ENCODE peak calls at places on chromosomes 12 and 14, in seven cellular contexts. One of them, this sample, is unnamed.

GRCh38 chr12:122142857-122143256 is 31.2 kb downstream of the IL31 start:
- DNase-seq in nephron progenitor cell: no peak
- DNase-seq in body of pancreas: no peak
- DNase-seq in OCI-LY7: no peak
- DNase-seq in cardiac fibroblast: no peak
- DNase-seq in tibial nerve: no peak
- DNase-seq in esophagus squamous epithelium: no peak
- DNase-seq in this sample: no peak

GRCh38 chr12:109510196-109510595 is 32.8 kb downstream of the UBE3B start:
- DNase-seq in nephron progenitor cell: no peak
- DNase-seq in body of pancreas: no peak
- DNase-seq in OCI-LY7: no peak
- DNase-seq in cardiac fibroblast: no peak
- DNase-seq in tibial nerve: no peak
- DNase-seq in esophagus squamous epithelium: no peak
- DNase-seq in this sample: no peak

GRCh38 chr12:66716522-66716921 is 37.6 kb upstream of the GRIP1 start:
- DNase-seq in nephron progenitor cell: no peak
- DNase-seq in body of pancreas: no peak
- DNase-seq in OCI-LY7: no peak
- DNase-seq in cardiac fibroblast: no peak
- DNase-seq in tibial nerve: no peak
- DNase-seq in esophagus squamous epithelium: no peak
- DNase-seq in this sample: no peak

GRCh38 chr12:52600071-52600470 is 1.2 kb downstream of the KRT72 start:
- DNase-seq in nephron progenitor cell: no peak
- DNase-seq in body of pancreas: no peak
- DNase-seq in OCI-LY7: no peak
- DNase-seq in cardiac fibroblast: no peak
- DNase-seq in tibial nerve: no peak
- DNase-seq in esophagus squamous epithelium: no peak
- DNase-seq in this sample: no peak

GRCh38 chr12:23463172-23463571 is 486.3 kb downstream of the SOX5 start:
- DNase-seq in nephron progenitor cell: no peak
- DNase-seq in body of pancreas: no peak
- DNase-seq in OCI-LY7: no peak
- DNase-seq in cardiac fibroblast: no peak
- DNase-seq in tibial nerve: no peak
- DNase-seq in esophagus squamous epithelium: no peak
- DNase-seq in this sample: no peak

GRCh38 chr12:53381739-53382630 is 2.0 kb downstream of the SP1 start:
- DNase-seq in nephron progenitor cell: peak; percentile 29
- DNase-seq in body of pancreas: peak; percentile 49
- DNase-seq in OCI-LY7: peak; percentile 67
- DNase-seq in cardiac fibroblast: peak; percentile 85
- DNase-seq in tibial nerve: peak; percentile 45
- DNase-seq in esophagus squamous epithelium: no peak
- DNase-seq in this sample: peak; percentile 72

GRCh38 chr14:88856786-88857366 is 32.4 kb downstream of the TTC8 start:
- DNase-seq in nephron progenitor cell: no peak
- DNase-seq in body of pancreas: no peak
- DNase-seq in OCI-LY7: no peak
- DNase-seq in cardiac fibroblast: no peak
- DNase-seq in tibial nerve: no peak
- DNase-seq in esophagus squamous epithelium: no peak
- DNase-seq in this sample: peak; percentile 75

GRCh38 chr12:92403210-92404175 is 257.8 kb upstream of the BTG1 start:
- DNase-seq in nephron progenitor cell: no peak
- DNase-seq in body of pancreas: no peak
- DNase-seq in OCI-LY7: peak; percentile 85
- DNase-seq in cardiac fibroblast: no peak
- DNase-seq in tibial nerve: no peak
- DNase-seq in esophagus squamous epithelium: no peak
- DNase-seq in this sample: no peak

GRCh38 chr14:88352299-88353097 is 29.4 kb upstream of the KCNK10 start:
- DNase-seq in nephron progenitor cell: no peak
- DNase-seq in body of pancreas: no peak
- DNase-seq in OCI-LY7: no peak
- DNase-seq in cardiac fibroblast: peak; percentile 77
- DNase-seq in tibial nerve: no peak
- DNase-seq in esophagus squamous epithelium: no peak
- DNase-seq in this sample: no peak

GRCh38 chr12:117367006-117367638 is 5.7 kb upstream of the NOS1 start:
- DNase-seq in nephron progenitor cell: peak; percentile 89
- DNase-seq in body of pancreas: peak; percentile 88
- DNase-seq in OCI-LY7: peak; percentile 68
- DNase-seq in cardiac fibroblast: peak; percentile 79
- DNase-seq in tibial nerve: peak; percentile 53
- DNase-seq in esophagus squamous epithelium: no peak
- DNase-seq in this sample: peak; percentile 66

GRCh38 chr14:105118646-105119409 is 49.7 kb downstream of the JAG2 start:
- DNase-seq in nephron progenitor cell: no peak
- DNase-seq in body of pancreas: no peak
- DNase-seq in OCI-LY7: no peak
- DNase-seq in cardiac fibroblast: no peak
- DNase-seq in tibial nerve: no peak
- DNase-seq in esophagus squamous epithelium: no peak
- DNase-seq in this sample: no peak

GRCh38 chr12:69433653-69434052 is 36.5 kb upstream of the FRS2 start:
- DNase-seq in nephron progenitor cell: no peak
- DNase-seq in body of pancreas: no peak
- DNase-seq in OCI-LY7: no peak
- DNase-seq in cardiac fibroblast: no peak
- DNase-seq in tibial nerve: no peak
- DNase-seq in esophagus squamous epithelium: no peak
- DNase-seq in this sample: no peak

GRCh38 chr12:13165578-13166120 is 30.9 kb upstream of the EMP1 start:
- DNase-seq in nephron progenitor cell: no peak
- DNase-seq in body of pancreas: peak; percentile 30
- DNase-seq in OCI-LY7: peak; percentile 23
- DNase-seq in cardiac fibroblast: peak; percentile 86
- DNase-seq in tibial nerve: no peak
- DNase-seq in esophagus squamous epithelium: no peak
- DNase-seq in this sample: peak; percentile 43

GRCh38 chr12:113815031-113815430 is 151.1 kb downstream of the RBM19 start:
- DNase-seq in nephron progenitor cell: no peak
- DNase-seq in body of pancreas: no peak
- DNase-seq in OCI-LY7: no peak
- DNase-seq in cardiac fibroblast: no peak
- DNase-seq in tibial nerve: no peak
- DNase-seq in esophagus squamous epithelium: no peak
- DNase-seq in this sample: no peak

GRCh38 chr14:75126121-75126544 is 715 bp downstream of the NEK9 start:
- DNase-seq in nephron progenitor cell: no peak
- DNase-seq in body of pancreas: no peak
- DNase-seq in OCI-LY7: peak; percentile 20
- DNase-seq in cardiac fibroblast: peak; percentile 21
- DNase-seq in tibial nerve: no peak
- DNase-seq in esophagus squamous epithelium: no peak
- DNase-seq in this sample: no peak

GRCh38 chr12:28253175-28253641 is 63.0 kb downstream of the CCDC91 start:
- DNase-seq in nephron progenitor cell: no peak
- DNase-seq in body of pancreas: no peak
- DNase-seq in OCI-LY7: no peak
- DNase-seq in cardiac fibroblast: peak; percentile 72
- DNase-seq in tibial nerve: no peak
- DNase-seq in esophagus squamous epithelium: no peak
- DNase-seq in this sample: no peak

GRCh38 chr12:86158956-86159355 is 97.2 kb downstream of the MGAT4C start:
- DNase-seq in nephron progenitor cell: no peak
- DNase-seq in body of pancreas: no peak
- DNase-seq in OCI-LY7: no peak
- DNase-seq in cardiac fibroblast: no peak
- DNase-seq in tibial nerve: no peak
- DNase-seq in esophagus squamous epithelium: no peak
- DNase-seq in this sample: no peak

GRCh38 chr12:132479938-132480619 is 9.9 kb upstream of the FBRSL1 start:
- DNase-seq in nephron progenitor cell: no peak
- DNase-seq in body of pancreas: no peak
- DNase-seq in OCI-LY7: no peak
- DNase-seq in cardiac fibroblast: no peak
- DNase-seq in tibial nerve: no peak
- DNase-seq in esophagus squamous epithelium: no peak
- DNase-seq in this sample: no peak

GRCh38 chr14:99316281-99317163 is 44.5 kb upstream of the BCL11B start:
- DNase-seq in nephron progenitor cell: no peak
- DNase-seq in body of pancreas: no peak
- DNase-seq in OCI-LY7: no peak
- DNase-seq in cardiac fibroblast: no peak
- DNase-seq in tibial nerve: no peak
- DNase-seq in esophagus squamous epithelium: no peak
- DNase-seq in this sample: no peak

GRCh38 chr12:43969882-43970281 is 134.0 kb downstream of the TMEM117 start:
- DNase-seq in nephron progenitor cell: no peak
- DNase-seq in body of pancreas: no peak
- DNase-seq in OCI-LY7: no peak
- DNase-seq in cardiac fibroblast: peak; percentile 62
- DNase-seq in tibial nerve: no peak
- DNase-seq in esophagus squamous epithelium: no peak
- DNase-seq in this sample: peak; percentile 33

GRCh38 chr12:118402251-118402650 is 25.9 kb downstream of the SUDS3 start:
- DNase-seq in nephron progenitor cell: no peak
- DNase-seq in body of pancreas: no peak
- DNase-seq in OCI-LY7: no peak
- DNase-seq in cardiac fibroblast: peak; percentile 90
- DNase-seq in tibial nerve: no peak
- DNase-seq in esophagus squamous epithelium: no peak
- DNase-seq in this sample: peak; percentile 83

GRCh38 chr12:2008677-2009076 is 4.4 kb upstream of the DCP1B start:
- DNase-seq in nephron progenitor cell: no peak
- DNase-seq in body of pancreas: no peak
- DNase-seq in OCI-LY7: no peak
- DNase-seq in cardiac fibroblast: no peak
- DNase-seq in tibial nerve: no peak
- DNase-seq in esophagus squamous epithelium: no peak
- DNase-seq in this sample: no peak

GRCh38 chr12:2013527-2014223 is 9.4 kb upstream of the DCP1B start:
- DNase-seq in nephron progenitor cell: peak; percentile 16
- DNase-seq in body of pancreas: no peak
- DNase-seq in OCI-LY7: no peak
- DNase-seq in cardiac fibroblast: no peak
- DNase-seq in tibial nerve: no peak
- DNase-seq in esophagus squamous epithelium: no peak
- DNase-seq in this sample: no peak

GRCh38 chr12:2013111-2013510 is 8.9 kb upstream of the DCP1B start:
- DNase-seq in nephron progenitor cell: no peak
- DNase-seq in body of pancreas: no peak
- DNase-seq in OCI-LY7: no peak
- DNase-seq in cardiac fibroblast: no peak
- DNase-seq in tibial nerve: no peak
- DNase-seq in esophagus squamous epithelium: no peak
- DNase-seq in this sample: no peak

GRCh38 chr12:2011641-2012607 is 7.7 kb upstream of the DCP1B start:
- DNase-seq in nephron progenitor cell: no peak
- DNase-seq in body of pancreas: no peak
- DNase-seq in OCI-LY7: no peak
- DNase-seq in cardiac fibroblast: no peak
- DNase-seq in tibial nerve: no peak
- DNase-seq in esophagus squamous epithelium: no peak
- DNase-seq in this sample: no peak

GRCh38 chr12:2009623-2010022 is 5.4 kb upstream of the DCP1B start:
- DNase-seq in nephron progenitor cell: no peak
- DNase-seq in body of pancreas: no peak
- DNase-seq in OCI-LY7: no peak
- DNase-seq in cardiac fibroblast: no peak
- DNase-seq in tibial nerve: no peak
- DNase-seq in esophagus squamous epithelium: no peak
- DNase-seq in this sample: no peak
- TF ChIP-seq CTCF in nephron progenitor cell: no peak
- TF ChIP-seq CTCF in body of pancreas: no peak
- TF ChIP-seq CTCF in OCI-LY7: peak; percentile 58
- TF ChIP-seq CTCF in cardiac fibroblast: no peak
- TF ChIP-seq CTCF in tibial nerve: no peak
- TF ChIP-seq CTCF in esophagus squamous epithelium: no peak
- TF ChIP-seq CTCF in this sample: peak; percentile 42

GRCh38 chr12:26630546-26631027 is 202.4 kb downstream of the ITPR2 start:
- DNase-seq in nephron progenitor cell: no peak
- DNase-seq in body of pancreas: no peak
- DNase-seq in OCI-LY7: no peak
- DNase-seq in cardiac fibroblast: peak; percentile 87
- DNase-seq in tibial nerve: no peak
- DNase-seq in esophagus squamous epithelium: no peak
- DNase-seq in this sample: peak; percentile 90

GRCh38 chr12:26631846-26632245 is 201.1 kb downstream of the ITPR2 start:
- DNase-seq in nephron progenitor cell: no peak
- DNase-seq in body of pancreas: no peak
- DNase-seq in OCI-LY7: no peak
- DNase-seq in cardiac fibroblast: peak; percentile 59
- DNase-seq in tibial nerve: no peak
- DNase-seq in esophagus squamous epithelium: no peak
- DNase-seq in this sample: no peak

GRCh38 chr12:26628234-26628633 is 204.8 kb downstream of the ITPR2 start:
- DNase-seq in nephron progenitor cell: no peak
- DNase-seq in body of pancreas: no peak
- DNase-seq in OCI-LY7: no peak
- DNase-seq in cardiac fibroblast: no peak
- DNase-seq in tibial nerve: no peak
- DNase-seq in esophagus squamous epithelium: no peak
- DNase-seq in this sample: no peak

GRCh38 chr12:26627335-26627734 is 205.7 kb downstream of the ITPR2 start:
- DNase-seq in nephron progenitor cell: no peak
- DNase-seq in body of pancreas: no peak
- DNase-seq in OCI-LY7: no peak
- DNase-seq in cardiac fibroblast: no peak
- DNase-seq in tibial nerve: no peak
- DNase-seq in esophagus squamous epithelium: no peak
- DNase-seq in this sample: no peak

DNA sequence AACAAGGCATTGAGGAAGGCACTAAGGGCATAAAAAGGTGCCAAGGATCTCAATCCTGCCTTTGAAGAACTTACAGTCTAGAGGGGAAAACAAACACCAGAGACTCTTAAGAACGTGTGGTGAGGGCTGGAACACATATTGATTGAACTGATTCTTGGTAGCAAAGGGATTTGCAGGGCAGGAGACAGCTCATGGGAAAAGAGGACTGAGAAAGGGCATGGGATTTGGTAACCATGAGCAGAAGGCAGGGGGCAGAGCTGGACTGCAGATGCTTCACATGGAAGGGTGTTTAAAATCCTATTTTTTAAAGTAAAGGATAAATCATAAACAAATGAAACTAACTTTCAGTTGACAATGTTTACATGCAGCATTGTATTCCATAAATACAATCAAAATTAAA is 203.1 kb downstream of the ITPR2 start:
- DNase-seq in nephron progenitor cell: no peak
- DNase-seq in body of pancreas: no peak
- DNase-seq in OCI-LY7: no peak
- DNase-seq in cardiac fibroblast: peak; percentile 62
- DNase-seq in tibial nerve: no peak
- DNase-seq in esophagus squamous epithelium: no peak
- DNase-seq in this sample: no peak
- TF ChIP-seq CTCF in nephron progenitor cell: no peak
- TF ChIP-seq CTCF in body of pancreas: peak; percentile 6
- TF ChIP-seq CTCF in OCI-LY7: no peak
- TF ChIP-seq CTCF in cardiac fibroblast: peak; percentile 66
- TF ChIP-seq CTCF in tibial nerve: peak; percentile 11
- TF ChIP-seq CTCF in esophagus squamous epithelium: peak; percentile 14
- TF ChIP-seq CTCF in this sample: peak; percentile 76

GRCh38 chr12:56448860-56449621 is at the start of gene TIMELESS:
- DNase-seq in nephron progenitor cell: peak; percentile 88
- DNase-seq in body of pancreas: peak; percentile 87
- DNase-seq in OCI-LY7: peak; percentile 92
- DNase-seq in cardiac fibroblast: peak; percentile 90
- DNase-seq in tibial nerve: peak; percentile 75
- DNase-seq in esophagus squamous epithelium: peak; percentile 27
- DNase-seq in this sample: peak; percentile 78
- TF ChIP-seq CTCF in nephron progenitor cell: no peak
- TF ChIP-seq CTCF in body of pancreas: peak; percentile 41
- TF ChIP-seq CTCF in OCI-LY7: no peak
- TF ChIP-seq CTCF in cardiac fibroblast: no peak
- TF ChIP-seq CTCF in tibial nerve: no peak
- TF ChIP-seq CTCF in esophagus squamous epithelium: peak; percentile 10
- TF ChIP-seq CTCF in this sample: peak; percentile 20

GRCh38 chr12:32399373-32400113 is at the start of gene FGD4:
- DNase-seq in nephron progenitor cell: peak; percentile 87
- DNase-seq in body of pancreas: peak; percentile 96
- DNase-seq in OCI-LY7: peak; percentile 88
- DNase-seq in cardiac fibroblast: peak; percentile 82
- DNase-seq in tibial nerve: peak; percentile 69
- DNase-seq in esophagus squamous epithelium: peak; percentile 12
- DNase-seq in this sample: peak; percentile 53
- TF ChIP-seq CTCF in nephron progenitor cell: peak; percentile 41
- TF ChIP-seq CTCF in body of pancreas: peak; percentile 53
- TF ChIP-seq CTCF in OCI-LY7: peak; percentile 83
- TF ChIP-seq CTCF in cardiac fibroblast: peak; percentile 22
- TF ChIP-seq CTCF in tibial nerve: peak; percentile 17
- TF ChIP-seq CTCF in esophagus squamous epithelium: peak; percentile 32
- TF ChIP-seq CTCF in this sample: peak; percentile 67

This sample was measured in HFFc6.